ENCODE peak calls at places on chromosome 14, in eight cellular contexts. One of them, this sample, is unnamed.

GRCh38 chr14:72844528-72844927 is 49.4 kb downstream of the DPF3 start:
- DNase-seq in Panc1: no peak
- DNase-seq in GM12878: no peak
- DNase-seq in SK-N-SH: no peak
- DNase-seq in GM23338: no peak
- DNase-seq in transverse colon: no peak
- DNase-seq in breast epithelium: no peak
- DNase-seq in H1: no peak
- DNase-seq in this sample: no peak

GRCh38 chr14:99195602-99196309 is 76.2 kb downstream of the BCL11B start:
- DNase-seq in transverse colon: no peak
- DNase-seq in breast epithelium: no peak
- DNase-seq in GM12878: no peak
- DNase-seq in SK-N-SH: no peak
- DNase-seq in GM23338: no peak
- DNase-seq in Panc1: no peak
- DNase-seq in H1: no peak
- DNase-seq in this sample: no peak

GRCh38 chr14:62071029-62071428 is 308.8 kb downstream of the SNAPC1 start:
- DNase-seq in H1: no peak
- DNase-seq in GM12878: no peak
- DNase-seq in GM23338: peak
- DNase-seq in SK-N-SH: no peak
- DNase-seq in transverse colon: no peak
- DNase-seq in Panc1: no peak
- DNase-seq in breast epithelium: no peak
- DNase-seq in this sample: no peak

GRCh38 chr14:78070344-78070743 is 99.8 kb upstream of the NRXN3 start:
- DNase-seq in GM23338: no peak
- DNase-seq in GM12878: no peak
- DNase-seq in Panc1: no peak
- DNase-seq in breast epithelium: no peak
- DNase-seq in H1: no peak
- DNase-seq in SK-N-SH: no peak
- DNase-seq in transverse colon: no peak
- DNase-seq in this sample: no peak

GRCh38 chr14:89773644-89774316 is 180.8 kb downstream of the EFCAB11 start:
- DNase-seq in Panc1: no peak
- DNase-seq in GM12878: peak
- DNase-seq in transverse colon: peak
- DNase-seq in H1: peak
- DNase-seq in SK-N-SH: no peak
- DNase-seq in breast epithelium: no peak
- DNase-seq in GM23338: peak
- DNase-seq in this sample: no peak

GRCh38 chr14:104665663-104666522 is 23.5 kb upstream of the INF2 start:
- DNase-seq in transverse colon: peak
- DNase-seq in Panc1: no peak
- DNase-seq in GM12878: no peak
- DNase-seq in SK-N-SH: no peak
- DNase-seq in breast epithelium: no peak
- DNase-seq in H1: no peak
- DNase-seq in GM23338: peak
- DNase-seq in this sample: no peak

GRCh38 chr14:68634874-68635601 is 157.8 kb downstream of the ZFP36L1 start:
- DNase-seq in SK-N-SH: peak
- DNase-seq in GM12878: no peak
- DNase-seq in transverse colon: no peak
- DNase-seq in Panc1: no peak
- DNase-seq in H1: peak
- DNase-seq in GM23338: no peak
- DNase-seq in breast epithelium: no peak
- DNase-seq in this sample: no peak

GRCh38 chr14:67572608-67573007 is 27.5 kb downstream of the PIGH start:
- DNase-seq in Panc1: no peak
- DNase-seq in breast epithelium: no peak
- DNase-seq in GM23338: no peak
- DNase-seq in GM12878: no peak
- DNase-seq in H1: no peak
- DNase-seq in SK-N-SH: no peak
- DNase-seq in transverse colon: no peak
- DNase-seq in this sample: no peak

GRCh38 chr14:101075801-101076413 is 172.4 kb upstream of the RTL1 start:
- DNase-seq in Panc1: no peak
- DNase-seq in GM12878: no peak
- DNase-seq in transverse colon: no peak
- DNase-seq in GM23338: no peak
- DNase-seq in SK-N-SH: no peak
- DNase-seq in H1: no peak
- DNase-seq in breast epithelium: no peak
- DNase-seq in this sample: peak

GRCh38 chr14:61923348-61923747 is 161.1 kb downstream of the SNAPC1 start:
- DNase-seq in SK-N-SH: no peak
- DNase-seq in H1: no peak
- DNase-seq in transverse colon: no peak
- DNase-seq in GM23338: peak
- DNase-seq in GM12878: no peak
- DNase-seq in breast epithelium: no peak
- DNase-seq in Panc1: no peak
- DNase-seq in this sample: no peak

GRCh38 chr14:23154876-23155587 is 28.4 kb downstream of the SLC7A8 start:
- DNase-seq in GM12878: no peak
- DNase-seq in SK-N-SH: no peak
- DNase-seq in transverse colon: peak
- DNase-seq in Panc1: no peak
- DNase-seq in breast epithelium: peak
- DNase-seq in H1: peak
- DNase-seq in GM23338: peak
- DNase-seq in this sample: peak

GRCh38 chr14:30069536-30069935 is 141.9 kb upstream of the PRKD1 start:
- DNase-seq in breast epithelium: no peak
- DNase-seq in H1: no peak
- DNase-seq in Panc1: no peak
- DNase-seq in GM23338: no peak
- DNase-seq in SK-N-SH: no peak
- DNase-seq in transverse colon: no peak
- DNase-seq in GM12878: no peak
- DNase-seq in this sample: no peak

GRCh38 chr14:105315941-105316562 is 1.5 kb downstream of the PACS2 start:
- DNase-seq in transverse colon: no peak
- DNase-seq in H1: no peak
- DNase-seq in SK-N-SH: peak
- DNase-seq in GM12878: no peak
- DNase-seq in Panc1: no peak
- DNase-seq in GM23338: no peak
- DNase-seq in breast epithelium: no peak
- DNase-seq in this sample: no peak

GRCh38 chr14:65101631-65102440 is 481 bp downstream of the MAX start:
- DNase-seq in GM12878: no peak
- DNase-seq in H1: peak
- DNase-seq in transverse colon: peak
- DNase-seq in SK-N-SH: peak
- DNase-seq in Panc1: no peak
- DNase-seq in GM23338: peak
- DNase-seq in breast epithelium: no peak
- DNase-seq in this sample: no peak

GRCh38 chr14:32417956-32418552 is 89.0 kb downstream of the AKAP6 start:
- DNase-seq in GM12878: no peak
- DNase-seq in transverse colon: peak
- DNase-seq in H1: no peak
- DNase-seq in breast epithelium: no peak
- DNase-seq in Panc1: no peak
- DNase-seq in GM23338: no peak
- DNase-seq in SK-N-SH: no peak
- DNase-seq in this sample: no peak

GRCh38 chr14:54738009-54738408 is 164.6 kb downstream of the GCH1 start:
- DNase-seq in Panc1: no peak
- DNase-seq in breast epithelium: no peak
- DNase-seq in H1: no peak
- DNase-seq in GM23338: no peak
- DNase-seq in transverse colon: no peak
- DNase-seq in SK-N-SH: no peak
- DNase-seq in GM12878: no peak
- DNase-seq in this sample: no peak
- TF ChIP-seq POLR2AphosphoS5 in Panc1: no peak
- TF ChIP-seq POLR2AphosphoS5 in breast epithelium: no peak
- TF ChIP-seq POLR2AphosphoS5 in H1: no peak
- TF ChIP-seq POLR2AphosphoS5 in GM23338: no peak
- TF ChIP-seq POLR2AphosphoS5 in transverse colon: no peak
- TF ChIP-seq POLR2AphosphoS5 in SK-N-SH: no peak
- TF ChIP-seq POLR2AphosphoS5 in GM12878: no peak
- TF ChIP-seq POLR2AphosphoS5 in this sample: no peak

GRCh38 chr14:76772300-76773187 is 11.3 kb downstream of the VASH1 start:
- DNase-seq in Panc1: no peak
- DNase-seq in H1: peak
- DNase-seq in SK-N-SH: no peak
- DNase-seq in transverse colon: peak
- DNase-seq in GM23338: peak
- DNase-seq in GM12878: no peak
- DNase-seq in breast epithelium: no peak
- DNase-seq in this sample: peak
- H3K27ac ChIP-seq in Panc1: no peak
- H3K27ac ChIP-seq in H1: no peak
- H3K27ac ChIP-seq in SK-N-SH: peak
- H3K27ac ChIP-seq in transverse colon: peak
- H3K27ac ChIP-seq in GM23338: no peak
- H3K27ac ChIP-seq in GM12878: no peak
- H3K27ac ChIP-seq in breast epithelium: peak
- H3K27ac ChIP-seq in this sample: peak

GRCh38 chr14:74569826-74570591 is 42.0 kb downstream of the LTBP2 start:
- DNase-seq in Panc1: no peak
- DNase-seq in GM12878: no peak
- DNase-seq in SK-N-SH: no peak
- DNase-seq in transverse colon: no peak
- DNase-seq in GM23338: no peak
- DNase-seq in H1: no peak
- DNase-seq in breast epithelium: no peak
- DNase-seq in this sample: no peak

GRCh38 chr14:74567646-74568379 is 44.2 kb downstream of the LTBP2 start:
- DNase-seq in GM23338: no peak
- DNase-seq in breast epithelium: no peak
- DNase-seq in Panc1: no peak
- DNase-seq in H1: no peak
- DNase-seq in GM12878: no peak
- DNase-seq in transverse colon: no peak
- DNase-seq in SK-N-SH: no peak
- DNase-seq in this sample: no peak

GRCh38 chr14:74569387-74569786 is 42.6 kb downstream of the LTBP2 start:
- DNase-seq in breast epithelium: no peak
- DNase-seq in H1: no peak
- DNase-seq in transverse colon: no peak
- DNase-seq in Panc1: no peak
- DNase-seq in SK-N-SH: peak
- DNase-seq in GM23338: no peak
- DNase-seq in GM12878: no peak
- DNase-seq in this sample: no peak

GRCh38 chr14:74568380-74568649 is 43.7 kb downstream of the LTBP2 start:
- DNase-seq in H1: no peak
- DNase-seq in transverse colon: no peak
- DNase-seq in Panc1: no peak
- DNase-seq in GM23338: no peak
- DNase-seq in GM12878: no peak
- DNase-seq in breast epithelium: no peak
- DNase-seq in SK-N-SH: no peak
- DNase-seq in this sample: no peak

DNA sequence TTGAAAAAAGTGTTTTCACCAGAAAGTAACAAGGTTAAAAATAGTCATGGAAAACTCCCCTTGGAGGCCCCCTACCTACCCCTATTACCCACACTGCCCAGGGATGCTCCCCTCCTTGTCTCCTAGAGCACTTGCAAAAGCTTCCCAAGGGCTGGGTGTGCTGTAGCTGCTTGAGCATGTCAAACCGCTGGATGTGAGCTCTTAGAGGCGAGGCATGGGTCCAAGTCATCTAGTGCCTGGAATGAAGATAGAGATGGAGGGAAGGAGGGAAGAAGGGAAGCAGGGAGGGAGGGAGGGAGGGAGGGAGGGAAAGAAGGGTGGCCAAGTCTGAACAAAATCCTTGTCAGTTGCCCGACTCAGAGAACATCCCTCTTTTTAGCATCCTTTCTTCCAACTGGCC is 43.1 kb downstream of the LTBP2 start:
- DNase-seq in transverse colon: no peak
- DNase-seq in SK-N-SH: no peak
- DNase-seq in H1: no peak
- DNase-seq in breast epithelium: no peak
- DNase-seq in GM23338: no peak
- DNase-seq in Panc1: no peak
- DNase-seq in GM12878: no peak
- DNase-seq in this sample: no peak
- TF ChIP-seq POLR2AphosphoS5 in transverse colon: no peak
- TF ChIP-seq POLR2AphosphoS5 in SK-N-SH: no peak
- TF ChIP-seq POLR2AphosphoS5 in H1: no peak
- TF ChIP-seq POLR2AphosphoS5 in breast epithelium: no peak
- TF ChIP-seq POLR2AphosphoS5 in GM23338: no peak
- TF ChIP-seq POLR2AphosphoS5 in Panc1: no peak
- TF ChIP-seq POLR2AphosphoS5 in GM12878: no peak
- TF ChIP-seq POLR2AphosphoS5 in this sample: no peak

DNA sequence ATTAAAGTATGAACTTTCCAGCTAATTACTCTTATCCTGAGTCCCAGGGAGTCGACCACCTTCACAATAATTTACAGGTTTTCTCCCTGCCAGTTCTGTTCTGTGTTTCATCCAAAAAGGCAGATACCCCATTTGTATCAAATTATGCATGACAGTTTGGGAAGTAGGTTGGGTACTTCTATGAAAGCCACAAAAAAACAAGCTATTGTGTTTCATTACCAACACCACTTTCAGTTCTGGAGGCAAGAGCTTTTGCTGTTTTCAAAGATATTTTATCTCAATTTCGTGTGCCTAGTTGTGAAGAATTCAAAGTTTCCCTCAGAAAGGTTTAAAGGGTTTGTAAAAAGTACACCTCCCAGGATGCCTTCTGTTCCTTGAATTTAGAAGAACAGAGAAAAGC is 557.4 kb downstream of the FLRT2 start:
- DNase-seq in GM23338: no peak
- DNase-seq in breast epithelium: no peak
- DNase-seq in transverse colon: no peak
- DNase-seq in SK-N-SH: no peak
- DNase-seq in H1: no peak
- DNase-seq in Panc1: no peak
- DNase-seq in GM12878: no peak
- DNase-seq in this sample: no peak
- H3K27ac ChIP-seq in GM23338: no peak
- H3K27ac ChIP-seq in breast epithelium: no peak
- H3K27ac ChIP-seq in transverse colon: no peak
- H3K27ac ChIP-seq in SK-N-SH: no peak
- H3K27ac ChIP-seq in H1: no peak
- H3K27ac ChIP-seq in Panc1: no peak
- H3K27ac ChIP-seq in GM12878: no peak
- H3K27ac ChIP-seq in this sample: no peak

This sample was measured in suprapubic skin.